ENCODE peak calls at places on chromosomes 13 and 19, in seven cellular contexts. M, Q, F, S, C, V and K are unnamed samples.

GRCh38 chr19:47049307-47049700 is 880 bp upstream of the TMEM160 start:
- DNase-seq in S (peak), C (no peak), V (no peak), M (no peak), Q (no peak), F (no peak), K (no peak)

GRCh38 chr13:19587635-19588300 is 26.4 kb upstream of the TPTE2 start:
- DNase-seq in Q (peak), F (no peak), M (peak), S (peak), C (peak), V (no peak), K (no peak)

GRCh38 chr13:72805663-72806341 is 23.9 kb downstream of the PIBF1 start:
- DNase-seq in M (no peak), S (peak), F (no peak), Q (no peak), V (no peak), C (no peak), K (no peak)

GRCh38 chr19:9945319-9945966 is 9.1 kb upstream of the OLFM2 start:
- DNase-seq in S (peak), C (no peak), Q (no peak), M (peak), V (no peak), F (no peak), K (peak)

GRCh38 chr13:99425485-99426341 is 75.6 kb upstream of the TM9SF2 start:
- DNase-seq in M (no peak), V (no peak), F (no peak), S (no peak), C (peak), Q (no peak), K (no peak)

GRCh38 chr13:27622881-27623280 is 1.2 kb downstream of the POLR1D start:
- DNase-seq in S (no peak), F (no peak), Q (no peak), V (no peak), M (no peak), C (no peak), K (no peak)

GRCh38 chr13:51249767-51250741 is 27.9 kb downstream of the FAM124A start:
- DNase-seq in V (no peak), M (no peak), Q (no peak), F (no peak), S (no peak), C (no peak), K (no peak)

GRCh38 chr19:32717496-32717895 is 2.1 kb upstream of the TDRD12 start:
- DNase-seq in M (no peak), S (no peak), F (no peak), C (no peak), V (no peak), Q (no peak), K (no peak)

GRCh38 chr19:52237771-52238400 is 31.5 kb upstream of the ZNF766 start:
- DNase-seq in C (peak), V (peak), F (no peak), S (peak), Q (peak), M (peak), K (no peak)

GRCh38 chr13:69319659-69320058 is 788.0 kb upstream of the ATXN8OS start:
- DNase-seq in Q (no peak), C (no peak), M (no peak), F (no peak), S (no peak), V (no peak), K (no peak)

DNA sequence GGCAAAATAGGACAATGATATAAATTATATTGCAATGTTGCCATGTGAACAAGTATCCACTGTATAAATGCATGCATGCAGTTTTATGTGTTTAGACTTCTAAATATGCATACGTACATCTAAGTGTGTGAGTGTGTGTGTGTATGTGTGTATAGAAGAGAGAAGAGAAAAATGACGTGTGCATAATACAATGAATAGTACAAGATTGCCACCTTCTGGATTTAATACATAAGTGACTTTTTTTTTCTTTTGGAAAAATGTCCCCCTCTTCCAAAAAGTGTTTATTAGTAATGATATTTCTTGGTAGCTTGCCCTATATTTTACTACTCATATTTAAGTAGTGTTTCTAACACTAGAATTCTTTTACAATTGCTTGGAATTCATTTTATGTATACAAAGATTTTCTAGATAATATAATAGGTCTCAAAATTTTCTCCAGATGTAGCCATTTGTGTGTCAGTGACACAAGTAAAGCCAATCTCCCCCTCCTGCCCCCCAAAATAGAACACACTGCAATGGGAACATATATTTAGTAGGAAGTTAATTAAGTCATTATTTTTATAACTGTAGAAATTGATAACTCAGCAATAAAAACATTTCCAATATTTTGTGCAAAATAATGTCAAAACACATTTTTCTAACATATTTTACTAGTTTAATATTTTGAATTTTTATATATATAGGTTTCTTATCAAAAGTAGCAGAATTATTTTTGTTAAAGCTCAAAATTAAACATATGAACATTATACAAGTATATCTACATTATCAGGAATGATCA is 783.3 kb upstream of the ATXN8OS start:
- DNase-seq in C (no peak), M (no peak), F (no peak), S (peak), Q (no peak), V (no peak), K (no peak)
- TF ChIP-seq CTCF in C (peak), M (no peak), F (no peak), S (no peak), Q (no peak), V (peak), K (peak)

DNA sequence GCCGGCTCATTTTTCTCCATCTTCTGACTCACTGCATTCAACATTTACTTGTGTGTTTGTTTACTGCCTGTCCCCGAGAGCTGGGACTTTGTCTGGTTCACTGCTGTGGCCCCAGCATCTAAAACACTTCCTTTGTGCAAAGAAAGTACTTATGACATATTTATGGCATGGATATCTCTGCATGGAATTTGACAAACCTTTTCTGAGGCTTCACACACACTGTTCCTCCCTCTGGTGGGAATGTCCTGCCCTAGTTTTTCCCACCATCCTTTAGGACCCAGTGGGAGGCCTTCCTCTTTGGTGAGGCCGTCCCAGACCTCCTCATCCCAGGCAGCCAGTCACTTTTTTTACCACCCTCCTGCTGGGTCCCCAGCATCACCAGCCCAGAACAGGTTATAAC is 1.4 kb upstream of the SRRM5 start:
- DNase-seq in V (no peak), C (no peak), F (no peak), S (no peak), Q (no peak), M (no peak), K (no peak)
- TF ChIP-seq CTCF in V (no peak), C (no peak), F (no peak), S (no peak), Q (no peak), M (no peak), K (no peak)

DNA sequence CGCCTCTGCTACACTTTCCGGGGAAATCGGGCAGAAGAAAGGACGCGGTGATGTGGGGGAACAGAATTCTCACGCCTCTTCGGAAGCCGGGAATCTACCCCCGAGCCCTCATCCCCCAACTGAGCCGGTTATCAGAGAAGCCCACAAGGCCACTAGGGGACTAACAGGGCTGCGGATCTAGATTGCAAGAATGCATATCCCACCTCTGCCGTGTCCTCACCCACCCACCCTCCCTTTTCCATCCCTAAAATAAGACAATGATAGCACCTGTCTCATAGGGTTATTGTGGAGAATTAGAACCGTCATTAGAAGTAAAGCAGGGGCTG is 1.1 kb downstream of the IGFLR1 start:
- DNase-seq in C (no peak), Q (no peak), S (no peak), V (no peak), M (no peak), F (no peak), K (no peak)
- TF ChIP-seq CTCF in C (peak), Q (peak), S (no peak), V (peak), M (no peak), F (no peak), K (no peak)

GRCh38 chr19:3626473-3627350 is at the start of gene CACTIN:
- DNase-seq in F (peak), C (peak), M (peak), S (peak), Q (peak), V (peak), K (peak)
- TF ChIP-seq CTCF in F (peak), C (no peak), M (no peak), S (no peak), Q (no peak), V (no peak), K (no peak)